ENCODE peak calls at places on chromosomes 11 and 22, in four cellular contexts. One of them, this sample, is unnamed.

GRCh38 chr11:17972987-17973386 is 39.9 kb downstream of the SERGEF start:
- DNase-seq in cardiac muscle cell: peak; percentile 80
- DNase-seq in left ventricle myocardium inferior: peak; percentile 44
- DNase-seq in dorsolateral prefrontal cortex: peak; percentile 76
- DNase-seq in this sample: no peak

GRCh38 chr11:77056814-77057402 is 9.9 kb upstream of the CAPN5 start:
- DNase-seq in left ventricle myocardium inferior: no peak
- DNase-seq in dorsolateral prefrontal cortex: no peak
- DNase-seq in cardiac muscle cell: no peak
- DNase-seq in this sample: no peak

GRCh38 chr22:28237092-28237491 is 318.0 kb upstream of the PITPNB start:
- DNase-seq in dorsolateral prefrontal cortex: no peak
- DNase-seq in left ventricle myocardium inferior: no peak
- DNase-seq in cardiac muscle cell: no peak
- DNase-seq in this sample: no peak

GRCh38 chr22:25153961-25154685 is 45.5 kb upstream of the CRYBB3 start:
- DNase-seq in cardiac muscle cell: peak; percentile 24
- DNase-seq in dorsolateral prefrontal cortex: no peak
- DNase-seq in left ventricle myocardium inferior: peak; percentile 58
- DNase-seq in this sample: peak; percentile 24

GRCh38 chr11:86218125-86219081 is 26.1 kb upstream of the EED start:
- DNase-seq in cardiac muscle cell: peak; percentile 78
- DNase-seq in left ventricle myocardium inferior: peak; percentile 52
- DNase-seq in dorsolateral prefrontal cortex: peak; percentile 66
- DNase-seq in this sample: peak; percentile 52

GRCh38 chr11:116557261-116557660 is 215.5 kb downstream of the BUD13 start:
- DNase-seq in cardiac muscle cell: no peak
- DNase-seq in left ventricle myocardium inferior: no peak
- DNase-seq in dorsolateral prefrontal cortex: no peak
- DNase-seq in this sample: no peak

GRCh38 chr11:27896096-27896495 is 195.8 kb upstream of the BDNF start:
- DNase-seq in left ventricle myocardium inferior: no peak
- DNase-seq in cardiac muscle cell: no peak
- DNase-seq in dorsolateral prefrontal cortex: no peak
- DNase-seq in this sample: no peak

GRCh38 chr11:88300888-88301477 is 36.6 kb downstream of the CTSC start:
- DNase-seq in left ventricle myocardium inferior: no peak
- DNase-seq in dorsolateral prefrontal cortex: no peak
- DNase-seq in cardiac muscle cell: peak; percentile 72
- DNase-seq in this sample: no peak

GRCh38 chr11:32478277-32478731 is 43.0 kb upstream of the WT1 start:
- DNase-seq in left ventricle myocardium inferior: no peak
- DNase-seq in cardiac muscle cell: peak; percentile 12
- DNase-seq in dorsolateral prefrontal cortex: no peak
- DNase-seq in this sample: no peak

GRCh38 chr22:38751422-38752346 is 4.1 kb downstream of the SUN2 start:
- DNase-seq in left ventricle myocardium inferior: peak; percentile 41
- DNase-seq in cardiac muscle cell: no peak
- DNase-seq in dorsolateral prefrontal cortex: no peak
- DNase-seq in this sample: no peak

GRCh38 chr11:76880314-76880713 is 19.6 kb downstream of the ACER3 start:
- DNase-seq in left ventricle myocardium inferior: no peak
- DNase-seq in cardiac muscle cell: no peak
- DNase-seq in dorsolateral prefrontal cortex: no peak
- DNase-seq in this sample: peak; percentile 32

GRCh38 chr22:32531955-32532818 is 57.6 kb downstream of the FBXO7 start:
- DNase-seq in left ventricle myocardium inferior: peak; percentile 92
- DNase-seq in dorsolateral prefrontal cortex: no peak
- DNase-seq in cardiac muscle cell: peak; percentile 52
- DNase-seq in this sample: no peak

GRCh38 chr11:35280727-35281126 is 138.6 kb downstream of the SLC1A2 start:
- DNase-seq in dorsolateral prefrontal cortex: no peak
- DNase-seq in left ventricle myocardium inferior: no peak
- DNase-seq in cardiac muscle cell: no peak
- DNase-seq in this sample: no peak

GRCh38 chr11:36130401-36130800 is 158.8 kb downstream of the COMMD9 start:
- DNase-seq in left ventricle myocardium inferior: no peak
- DNase-seq in cardiac muscle cell: no peak
- DNase-seq in dorsolateral prefrontal cortex: no peak
- DNase-seq in this sample: no peak

GRCh38 chr22:39297490-39298193 is 21.8 kb downstream of the RPL3 start:
- DNase-seq in cardiac muscle cell: no peak
- DNase-seq in dorsolateral prefrontal cortex: no peak
- DNase-seq in left ventricle myocardium inferior: no peak
- DNase-seq in this sample: no peak

GRCh38 chr11:133718238-133718637 is 127.1 kb downstream of the SPATA19 start:
- DNase-seq in left ventricle myocardium inferior: no peak
- DNase-seq in cardiac muscle cell: no peak
- DNase-seq in dorsolateral prefrontal cortex: no peak
- DNase-seq in this sample: no peak

GRCh38 chr22:45612940-45613339 is 58.7 kb upstream of the ATXN10 start:
- DNase-seq in left ventricle myocardium inferior: no peak
- DNase-seq in cardiac muscle cell: no peak
- DNase-seq in dorsolateral prefrontal cortex: no peak
- DNase-seq in this sample: no peak

GRCh38 chr11:84612645-84613044 is 1014.5 kb downstream of the DLG2 start:
- DNase-seq in left ventricle myocardium inferior: no peak
- DNase-seq in cardiac muscle cell: no peak
- DNase-seq in dorsolateral prefrontal cortex: no peak
- DNase-seq in this sample: no peak

DNA sequence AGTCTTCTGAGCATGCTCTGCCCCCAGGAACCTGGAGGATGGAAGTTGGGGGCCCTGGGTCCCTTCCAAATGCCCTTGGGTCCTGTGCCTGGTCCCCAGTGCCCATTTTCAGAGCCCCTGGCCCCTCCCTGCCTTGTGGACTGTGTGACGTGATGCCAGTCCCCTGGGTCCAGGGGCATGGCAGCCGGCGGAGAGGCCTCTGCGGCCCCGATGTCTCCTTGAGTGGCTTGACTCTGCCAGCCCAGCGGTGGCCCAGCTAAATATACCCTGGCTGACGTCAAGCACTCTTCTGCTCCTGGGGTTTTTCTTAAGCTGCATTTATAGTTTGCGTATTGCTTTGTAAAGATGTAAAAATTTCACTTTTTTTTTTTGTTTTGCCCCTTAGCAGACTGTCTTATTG is 35.2 kb upstream of the PARVG start:
- DNase-seq in left ventricle myocardium inferior: peak; percentile 69
- DNase-seq in cardiac muscle cell: peak; percentile 61
- DNase-seq in dorsolateral prefrontal cortex: no peak
- DNase-seq in this sample: no peak
- H3K27ac ChIP-seq in left ventricle myocardium inferior: peak overlapping the region; percentile 88
- H3K27ac ChIP-seq in cardiac muscle cell: no peak overlapping the region
- H3K27ac ChIP-seq in dorsolateral prefrontal cortex: no peak overlapping the region
- H3K27ac ChIP-seq in this sample: no peak overlapping the region

GRCh38 chr11:1089738-1090599 is 15.3 kb downstream of the MUC2 start:
- DNase-seq in left ventricle myocardium inferior: peak; percentile 8
- DNase-seq in cardiac muscle cell: no peak
- DNase-seq in dorsolateral prefrontal cortex: no peak
- DNase-seq in this sample: no peak
- H3K27ac ChIP-seq in left ventricle myocardium inferior: no peak overlapping the region
- H3K27ac ChIP-seq in cardiac muscle cell: no peak overlapping the region
- H3K27ac ChIP-seq in dorsolateral prefrontal cortex: no peak overlapping the region
- H3K27ac ChIP-seq in this sample: no peak overlapping the region

GRCh38 chr22:49541451-49542230 is 286.0 kb downstream of the BRD1 start:
- DNase-seq in left ventricle myocardium inferior: no peak
- DNase-seq in dorsolateral prefrontal cortex: peak; percentile 38
- DNase-seq in cardiac muscle cell: no peak
- DNase-seq in this sample: no peak

GRCh38 chr22:49545606-49546005 is 282.1 kb downstream of the BRD1 start:
- DNase-seq in left ventricle myocardium inferior: no peak
- DNase-seq in cardiac muscle cell: no peak
- DNase-seq in dorsolateral prefrontal cortex: peak; percentile 8
- DNase-seq in this sample: no peak

GRCh38 chr22:49546811-49547585 is 280.7 kb downstream of the BRD1 start:
- DNase-seq in cardiac muscle cell: no peak
- DNase-seq in dorsolateral prefrontal cortex: peak; percentile 13
- DNase-seq in left ventricle myocardium inferior: no peak
- DNase-seq in this sample: no peak

GRCh38 chr22:49543876-49544275 is 283.8 kb downstream of the BRD1 start:
- DNase-seq in dorsolateral prefrontal cortex: peak; percentile 20
- DNase-seq in left ventricle myocardium inferior: no peak
- DNase-seq in cardiac muscle cell: no peak
- DNase-seq in this sample: no peak

GRCh38 chr22:49544286-49544685 is 283.4 kb downstream of the BRD1 start:
- DNase-seq in left ventricle myocardium inferior: no peak
- DNase-seq in dorsolateral prefrontal cortex: no peak
- DNase-seq in cardiac muscle cell: no peak
- DNase-seq in this sample: no peak
- H3K27ac ChIP-seq in left ventricle myocardium inferior: no peak overlapping the region
- H3K27ac ChIP-seq in dorsolateral prefrontal cortex: no peak overlapping the region
- H3K27ac ChIP-seq in cardiac muscle cell: no peak overlapping the region
- H3K27ac ChIP-seq in this sample: no peak overlapping the region

GRCh38 chr22:37430941-37431340 is 3.7 kb upstream of the ELFN2 start:
- DNase-seq in dorsolateral prefrontal cortex: no peak
- DNase-seq in cardiac muscle cell: no peak
- DNase-seq in left ventricle myocardium inferior: no peak
- DNase-seq in this sample: no peak
- H3K27ac ChIP-seq in dorsolateral prefrontal cortex: no peak overlapping the region
- H3K27ac ChIP-seq in cardiac muscle cell: no peak overlapping the region
- H3K27ac ChIP-seq in left ventricle myocardium inferior: no peak overlapping the region
- H3K27ac ChIP-seq in this sample: no peak overlapping the region

DNA sequence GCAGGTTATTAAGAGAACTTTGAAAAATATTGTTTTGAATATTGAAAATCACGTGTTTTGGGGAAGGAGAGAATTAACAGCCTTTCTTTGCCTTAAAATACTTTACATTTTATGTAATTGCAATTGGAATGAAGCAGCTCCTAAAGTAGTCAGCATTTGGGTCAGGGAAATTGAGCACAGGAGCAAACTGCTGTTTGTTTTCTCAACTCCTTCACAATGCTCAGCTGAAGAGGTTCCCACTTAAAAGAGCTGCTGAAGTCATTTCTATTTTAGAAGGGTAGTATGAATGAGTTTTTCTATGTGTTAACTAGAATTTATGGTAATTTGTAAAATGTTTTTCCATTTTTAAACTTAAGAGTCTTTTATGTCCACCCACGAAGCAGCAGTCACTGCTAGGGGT is 8.1 kb upstream of the UCP2 start:
- DNase-seq in left ventricle myocardium inferior: no peak
- DNase-seq in dorsolateral prefrontal cortex: no peak
- DNase-seq in cardiac muscle cell: no peak
- DNase-seq in this sample: no peak
- H3K27ac ChIP-seq in left ventricle myocardium inferior: no peak overlapping the region
- H3K27ac ChIP-seq in dorsolateral prefrontal cortex: no peak overlapping the region
- H3K27ac ChIP-seq in cardiac muscle cell: no peak overlapping the region
- H3K27ac ChIP-seq in this sample: no peak overlapping the region

GRCh38 chr11:130947058-130947457 is 30.8 kb upstream of the SNX19 start:
- DNase-seq in dorsolateral prefrontal cortex: no peak
- DNase-seq in left ventricle myocardium inferior: no peak
- DNase-seq in cardiac muscle cell: no peak
- DNase-seq in this sample: no peak
- H3K27ac ChIP-seq in dorsolateral prefrontal cortex: no peak overlapping the region
- H3K27ac ChIP-seq in left ventricle myocardium inferior: no peak overlapping the region
- H3K27ac ChIP-seq in cardiac muscle cell: no peak overlapping the region
- H3K27ac ChIP-seq in this sample: no peak overlapping the region

GRCh38 chr11:121669422-121669821 is 216.7 kb upstream of the SORL1-AS1 start:
- DNase-seq in cardiac muscle cell: no peak
- DNase-seq in dorsolateral prefrontal cortex: no peak
- DNase-seq in left ventricle myocardium inferior: no peak
- DNase-seq in this sample: no peak

GRCh38 chr11:121672630-121673487 is 220.1 kb upstream of the SORL1-AS1 start:
- DNase-seq in left ventricle myocardium inferior: peak; percentile 21
- DNase-seq in cardiac muscle cell: peak; percentile 19
- DNase-seq in dorsolateral prefrontal cortex: no peak
- DNase-seq in this sample: no peak

GRCh38 chr11:121670792-121671275 is 218.1 kb upstream of the SORL1-AS1 start:
- DNase-seq in cardiac muscle cell: no peak
- DNase-seq in left ventricle myocardium inferior: no peak
- DNase-seq in dorsolateral prefrontal cortex: no peak
- DNase-seq in this sample: no peak

DNA sequence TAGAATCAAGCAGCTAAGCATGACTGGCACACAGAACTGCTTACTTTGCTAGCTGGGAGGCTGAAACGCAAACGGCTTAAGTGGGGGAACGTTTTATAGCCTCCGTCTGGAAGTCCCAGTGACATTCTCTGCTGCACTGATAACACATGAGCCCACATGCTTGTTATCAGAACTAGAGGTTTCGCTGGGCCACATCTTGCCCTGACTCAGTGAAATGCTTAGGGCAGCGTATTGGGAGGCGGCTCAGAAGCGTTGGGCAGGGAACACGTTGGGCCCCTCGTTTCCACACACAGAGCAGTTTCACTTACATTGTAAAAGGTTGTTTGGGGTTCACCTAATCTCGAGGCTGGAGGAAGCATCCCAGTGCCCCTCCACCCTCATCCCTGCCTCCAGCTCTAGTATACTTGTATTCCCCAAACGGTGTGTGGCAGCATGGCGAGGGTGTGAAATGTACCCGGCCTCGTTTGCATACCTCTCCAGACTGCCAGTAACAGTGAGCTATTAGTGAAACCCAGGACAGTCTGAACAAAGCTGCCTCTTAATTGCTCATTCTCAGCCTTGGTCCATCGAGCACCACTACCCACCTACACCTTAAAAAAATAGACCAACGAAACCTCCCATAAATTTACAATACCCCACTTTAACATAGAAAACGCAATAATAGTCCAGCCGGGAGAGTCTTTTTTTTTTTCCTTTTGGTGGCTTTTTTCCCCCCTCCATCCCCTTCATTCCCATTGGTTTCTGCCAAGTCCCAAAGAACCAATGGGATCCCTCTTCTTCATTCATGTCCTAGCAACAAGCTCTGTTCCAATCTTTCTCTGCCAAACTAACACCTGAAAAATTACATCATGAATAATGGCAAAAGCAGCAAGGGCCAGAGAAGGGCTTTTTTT is 218.8 kb upstream of the SORL1-AS1 start:
- DNase-seq in left ventricle myocardium inferior: no peak
- DNase-seq in cardiac muscle cell: no peak
- DNase-seq in dorsolateral prefrontal cortex: no peak
- DNase-seq in this sample: peak; percentile 38
- H3K27ac ChIP-seq in left ventricle myocardium inferior: peak overlapping the region; percentile 47
- H3K27ac ChIP-seq in cardiac muscle cell: peak overlapping the region; percentile 1
- H3K27ac ChIP-seq in dorsolateral prefrontal cortex: peak overlapping the region; percentile 76
- H3K27ac ChIP-seq in this sample: peak overlapping the region; percentile 76

GRCh38 chr11:10862446-10862845 is 4.6 kb upstream of the ZBED5 start:
- DNase-seq in dorsolateral prefrontal cortex: no peak
- DNase-seq in left ventricle myocardium inferior: no peak
- DNase-seq in cardiac muscle cell: no peak
- DNase-seq in this sample: no peak
- H3K27ac ChIP-seq in dorsolateral prefrontal cortex: no peak overlapping the region
- H3K27ac ChIP-seq in left ventricle myocardium inferior: peak overlapping the region; percentile 99
- H3K27ac ChIP-seq in cardiac muscle cell: no peak overlapping the region
- H3K27ac ChIP-seq in this sample: no peak overlapping the region